ENCODE peak calls at places on chromosomes 6 and 20, in eight cellular contexts. One of them, this sample, is unnamed. For H3K36me3, the result is how much of the 10 kb centered on the place peaks cover.

GRCh38 chr6:112179631-112180030 is 74.7 kb downstream of the LAMA4 start:
- DNase-seq in cardiac muscle cell: no peak
- DNase-seq in SJSA1: peak
- DNase-seq in endothelial cell of umbilical vein: no peak
- DNase-seq in spleen: no peak
- DNase-seq in left lung: no peak
- DNase-seq in transverse colon: no peak
- DNase-seq in pancreas: no peak
- DNase-seq in this sample: no peak

GRCh38 chr6:126188271-126188909 is 151.5 kb upstream of the CENPW start:
- DNase-seq in cardiac muscle cell: no peak
- DNase-seq in SJSA1: no peak
- DNase-seq in endothelial cell of umbilical vein: peak
- DNase-seq in spleen: no peak
- DNase-seq in left lung: no peak
- DNase-seq in transverse colon: no peak
- DNase-seq in pancreas: no peak
- DNase-seq in this sample: no peak

GRCh38 chr6:57190140-57190539 is 18.0 kb downstream of the BAG2 start:
- DNase-seq in cardiac muscle cell: no peak
- DNase-seq in SJSA1: peak
- DNase-seq in endothelial cell of umbilical vein: peak
- DNase-seq in spleen: no peak
- DNase-seq in left lung: no peak
- DNase-seq in transverse colon: no peak
- DNase-seq in pancreas: no peak
- DNase-seq in this sample: no peak

GRCh38 chr6:4358414-4359107 is 223.2 kb upstream of the ECI2 start:
- DNase-seq in cardiac muscle cell: no peak
- DNase-seq in SJSA1: peak
- DNase-seq in endothelial cell of umbilical vein: peak
- DNase-seq in spleen: peak
- DNase-seq in left lung: peak
- DNase-seq in transverse colon: peak
- DNase-seq in pancreas: peak
- DNase-seq in this sample: peak

GRCh38 chr20:41643504-41643938 is 25.3 kb upstream of the CHD6 start:
- DNase-seq in cardiac muscle cell: peak
- DNase-seq in SJSA1: peak
- DNase-seq in endothelial cell of umbilical vein: no peak
- DNase-seq in spleen: no peak
- DNase-seq in left lung: no peak
- DNase-seq in transverse colon: peak
- DNase-seq in pancreas: no peak
- DNase-seq in this sample: peak

GRCh38 chr6:32069460-32069859 is 31.2 kb downstream of the CYP21A2 start:
- DNase-seq in cardiac muscle cell: no peak
- DNase-seq in SJSA1: no peak
- DNase-seq in endothelial cell of umbilical vein: no peak
- DNase-seq in spleen: no peak
- DNase-seq in left lung: peak
- DNase-seq in transverse colon: no peak
- DNase-seq in pancreas: no peak
- DNase-seq in this sample: no peak

GRCh38 chr20:237479-237878 is 10.4 kb downstream of the DEFB129 start:
- DNase-seq in cardiac muscle cell: no peak
- DNase-seq in SJSA1: no peak
- DNase-seq in endothelial cell of umbilical vein: no peak
- DNase-seq in spleen: no peak
- DNase-seq in left lung: no peak
- DNase-seq in transverse colon: peak
- DNase-seq in pancreas: no peak
- DNase-seq in this sample: no peak

GRCh38 chr6:117613920-117614535 is 11.7 kb upstream of the GOPC start:
- DNase-seq in cardiac muscle cell: no peak
- DNase-seq in SJSA1: peak
- DNase-seq in endothelial cell of umbilical vein: no peak
- DNase-seq in spleen: no peak
- DNase-seq in left lung: no peak
- DNase-seq in transverse colon: no peak
- DNase-seq in pancreas: no peak
- DNase-seq in this sample: peak

GRCh38 chr20:41205313-41205712 is 68.0 kb downstream of the PLCG1 start:
- DNase-seq in cardiac muscle cell: no peak
- DNase-seq in SJSA1: no peak
- DNase-seq in endothelial cell of umbilical vein: no peak
- DNase-seq in spleen: no peak
- DNase-seq in left lung: no peak
- DNase-seq in transverse colon: no peak
- DNase-seq in pancreas: no peak
- DNase-seq in this sample: no peak

DNA sequence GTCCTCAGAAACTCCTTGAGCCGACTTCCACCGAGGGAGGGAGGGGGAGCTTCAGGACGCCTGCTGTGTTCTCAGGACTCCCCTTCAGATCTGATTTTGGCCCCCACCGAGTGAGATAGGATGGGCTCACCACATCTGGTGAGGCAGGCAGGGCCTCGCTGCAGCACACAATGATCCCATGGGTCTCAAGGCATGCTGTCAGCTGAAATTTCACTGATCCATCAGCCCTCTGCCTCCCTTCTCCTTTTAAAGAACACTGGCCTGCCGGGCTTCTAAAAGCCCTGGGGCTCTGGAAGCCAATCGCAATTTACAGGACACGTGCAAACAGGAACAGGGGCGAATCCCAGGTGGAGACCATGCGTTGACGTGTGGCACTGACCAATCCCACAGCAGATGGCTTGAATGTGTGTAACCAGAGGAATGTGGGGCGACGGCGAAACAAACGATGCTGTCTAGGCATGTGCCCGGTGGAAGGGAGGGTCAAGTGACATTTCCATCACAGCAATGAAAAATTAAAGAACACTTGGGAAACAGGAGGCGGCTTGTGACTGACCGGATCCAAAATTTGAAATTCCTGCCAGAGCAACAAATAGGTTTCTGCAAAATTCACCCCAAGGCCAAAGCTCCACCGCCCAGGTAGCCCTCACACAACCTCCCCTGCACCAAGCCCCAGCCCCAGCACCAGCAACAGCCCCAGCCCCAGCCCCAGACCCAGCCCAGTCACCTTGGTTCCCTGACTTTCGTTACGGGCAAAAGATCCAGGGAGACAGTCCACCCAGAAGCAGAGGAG is 167.1 kb upstream of the ZNF337 start:
- DNase-seq in cardiac muscle cell: peak
- DNase-seq in SJSA1: no peak
- DNase-seq in endothelial cell of umbilical vein: peak
- DNase-seq in spleen: no peak
- DNase-seq in left lung: peak
- DNase-seq in transverse colon: no peak
- DNase-seq in pancreas: peak
- DNase-seq in this sample: no peak
- H3K4me3 ChIP-seq in cardiac muscle cell: peak
- H3K4me3 ChIP-seq in SJSA1: no peak
- H3K4me3 ChIP-seq in endothelial cell of umbilical vein: peak
- H3K4me3 ChIP-seq in spleen: peak
- H3K4me3 ChIP-seq in left lung: peak
- H3K4me3 ChIP-seq in transverse colon: no peak
- H3K4me3 ChIP-seq in pancreas: peak
- H3K4me3 ChIP-seq in this sample: peak

GRCh38 chr20:3307695-3308094 is 68.7 kb upstream of the SLC4A11 start:
- DNase-seq in cardiac muscle cell: no peak
- DNase-seq in SJSA1: no peak
- DNase-seq in endothelial cell of umbilical vein: no peak
- DNase-seq in spleen: no peak
- DNase-seq in left lung: no peak
- DNase-seq in transverse colon: no peak
- DNase-seq in pancreas: no peak
- DNase-seq in this sample: no peak
- H3K36me3 ChIP-seq in cardiac muscle cell: under half
- H3K36me3 ChIP-seq in SJSA1: half or more
- H3K36me3 ChIP-seq in endothelial cell of umbilical vein: under half
- H3K36me3 ChIP-seq in spleen: half or more
- H3K36me3 ChIP-seq in left lung: under half
- H3K36me3 ChIP-seq in transverse colon: under half
- H3K36me3 ChIP-seq in pancreas: under half
- H3K36me3 ChIP-seq in this sample: under half

DNA sequence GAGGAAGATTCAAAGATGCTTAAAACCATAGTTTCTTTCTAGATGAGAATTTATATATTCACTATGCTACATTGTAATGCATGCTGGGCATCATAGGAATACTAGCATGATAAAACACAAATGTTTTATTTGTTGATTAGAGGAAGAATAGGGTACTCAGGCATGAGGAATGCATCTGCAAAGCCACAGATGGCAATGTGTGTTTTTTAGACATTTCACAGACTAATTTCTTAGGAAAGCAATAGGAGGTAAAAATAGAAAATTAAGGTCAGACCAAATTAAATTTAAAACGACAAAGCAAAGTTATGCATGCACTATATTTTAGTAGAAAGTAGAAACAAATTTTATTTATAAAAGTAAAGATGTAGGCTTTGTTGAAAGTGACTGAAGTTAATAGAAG is 2.1 kb downstream of the TTK start:
- DNase-seq in cardiac muscle cell: no peak
- DNase-seq in SJSA1: no peak
- DNase-seq in endothelial cell of umbilical vein: no peak
- DNase-seq in spleen: no peak
- DNase-seq in left lung: no peak
- DNase-seq in transverse colon: no peak
- DNase-seq in pancreas: no peak
- DNase-seq in this sample: no peak
- H3K4me3 ChIP-seq in cardiac muscle cell: no peak
- H3K4me3 ChIP-seq in SJSA1: no peak
- H3K4me3 ChIP-seq in endothelial cell of umbilical vein: no peak
- H3K4me3 ChIP-seq in spleen: no peak
- H3K4me3 ChIP-seq in left lung: no peak
- H3K4me3 ChIP-seq in transverse colon: no peak
- H3K4me3 ChIP-seq in pancreas: no peak
- H3K4me3 ChIP-seq in this sample: no peak

DNA sequence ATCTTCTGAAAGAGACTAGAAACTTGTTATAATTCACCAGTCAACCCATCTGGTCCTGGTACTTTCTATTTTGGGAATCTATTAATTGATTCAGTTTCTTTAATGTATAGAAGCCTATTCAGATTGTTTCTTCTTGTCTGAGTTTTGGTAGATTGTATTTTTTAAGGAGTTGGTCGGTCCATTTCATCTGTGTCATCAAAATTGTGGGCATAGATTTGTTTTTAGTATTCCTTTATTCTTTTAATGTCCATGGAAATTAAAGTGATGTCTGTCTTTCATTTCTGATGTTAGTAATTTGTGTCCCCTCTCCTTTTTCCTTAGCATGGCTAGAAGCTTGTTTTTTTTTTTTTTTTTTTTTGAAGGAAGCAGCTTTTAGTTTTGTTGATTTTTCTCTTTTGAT is 15.2 kb downstream of the STXBP5 start:
- DNase-seq in cardiac muscle cell: no peak
- DNase-seq in SJSA1: no peak
- DNase-seq in endothelial cell of umbilical vein: no peak
- DNase-seq in spleen: no peak
- DNase-seq in left lung: no peak
- DNase-seq in transverse colon: no peak
- DNase-seq in pancreas: no peak
- DNase-seq in this sample: no peak
- H3K36me3 ChIP-seq in cardiac muscle cell: under half
- H3K36me3 ChIP-seq in SJSA1: under half
- H3K36me3 ChIP-seq in endothelial cell of umbilical vein: under half
- H3K36me3 ChIP-seq in spleen: under half
- H3K36me3 ChIP-seq in left lung: under half
- H3K36me3 ChIP-seq in transverse colon: under half
- H3K36me3 ChIP-seq in pancreas: under half
- H3K36me3 ChIP-seq in this sample: under half

DNA sequence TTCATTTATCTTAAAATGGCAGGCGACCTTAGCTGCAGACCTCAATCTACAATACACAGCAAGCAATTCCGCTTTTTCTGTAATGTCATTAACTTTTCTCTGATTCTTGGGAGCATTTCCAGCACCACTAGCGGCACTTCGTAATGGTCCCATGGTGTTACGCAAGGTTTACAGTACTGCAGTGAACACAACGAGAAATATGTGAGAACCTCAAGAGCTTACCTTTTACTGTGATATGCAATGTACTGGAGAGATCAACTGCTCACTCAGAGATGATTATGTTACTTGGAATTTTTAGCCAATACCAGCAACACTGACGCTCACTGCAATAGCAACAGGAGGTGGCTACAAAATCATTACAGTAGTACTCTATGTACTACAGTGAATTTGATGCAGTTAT is 2.8 kb upstream of the CEP43 start:
- DNase-seq in cardiac muscle cell: no peak
- DNase-seq in SJSA1: no peak
- DNase-seq in endothelial cell of umbilical vein: no peak
- DNase-seq in spleen: no peak
- DNase-seq in left lung: no peak
- DNase-seq in transverse colon: no peak
- DNase-seq in pancreas: no peak
- DNase-seq in this sample: no peak
- H3K4me3 ChIP-seq in cardiac muscle cell: no peak
- H3K4me3 ChIP-seq in SJSA1: no peak
- H3K4me3 ChIP-seq in endothelial cell of umbilical vein: no peak
- H3K4me3 ChIP-seq in spleen: no peak
- H3K4me3 ChIP-seq in left lung: no peak
- H3K4me3 ChIP-seq in transverse colon: no peak
- H3K4me3 ChIP-seq in pancreas: no peak
- H3K4me3 ChIP-seq in this sample: no peak

DNA sequence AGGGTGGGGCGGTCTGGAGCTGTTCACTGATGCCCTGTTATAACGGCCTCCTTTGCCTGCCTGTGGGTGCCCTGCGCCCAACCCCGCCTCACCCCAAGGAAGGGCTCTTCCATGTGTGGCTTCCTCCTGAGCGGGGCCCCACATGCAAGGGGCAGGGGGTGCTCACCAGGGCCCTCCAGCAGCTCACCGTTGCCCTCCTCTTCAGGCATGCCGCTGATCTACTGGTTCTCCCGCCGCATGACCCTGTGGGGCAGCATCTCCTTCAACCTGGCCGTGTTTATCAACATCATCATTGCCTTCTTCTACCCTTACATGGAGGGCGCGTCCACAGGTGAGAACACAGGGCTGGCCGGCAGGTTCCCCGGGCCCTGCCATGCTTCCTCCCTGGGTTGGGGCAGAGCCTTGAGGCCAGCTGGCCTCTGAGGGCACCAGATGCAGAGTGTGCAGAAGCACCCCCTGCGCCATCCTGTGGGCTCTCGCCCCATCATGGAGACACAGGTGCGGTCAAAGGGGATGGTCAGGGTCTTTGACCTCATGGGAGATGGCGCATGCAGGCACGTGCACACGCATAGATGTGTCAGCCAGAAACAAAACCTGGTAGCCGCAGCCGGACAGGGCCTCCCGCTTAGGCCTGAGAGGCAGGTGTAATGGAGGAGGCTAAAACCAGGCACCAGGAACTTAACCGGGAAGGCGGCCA is 22.9 kb downstream of the UQCC2 start:
- DNase-seq in cardiac muscle cell: no peak
- DNase-seq in SJSA1: no peak
- DNase-seq in endothelial cell of umbilical vein: no peak
- DNase-seq in spleen: no peak
- DNase-seq in left lung: no peak
- DNase-seq in transverse colon: no peak
- DNase-seq in pancreas: no peak
- DNase-seq in this sample: no peak
- H3K36me3 ChIP-seq in cardiac muscle cell: under half
- H3K36me3 ChIP-seq in SJSA1: half or more
- H3K36me3 ChIP-seq in endothelial cell of umbilical vein: half or more
- H3K36me3 ChIP-seq in spleen: half or more
- H3K36me3 ChIP-seq in left lung: under half
- H3K36me3 ChIP-seq in transverse colon: under half
- H3K36me3 ChIP-seq in pancreas: under half
- H3K36me3 ChIP-seq in this sample: under half

GRCh38 chr6:168083142-168083885 is 4.3 kb upstream of the FRMD1 start:
- DNase-seq in cardiac muscle cell: no peak
- DNase-seq in SJSA1: no peak
- DNase-seq in endothelial cell of umbilical vein: no peak
- DNase-seq in spleen: no peak
- DNase-seq in left lung: peak
- DNase-seq in transverse colon: peak
- DNase-seq in pancreas: no peak
- DNase-seq in this sample: no peak
- H3K4me3 ChIP-seq in cardiac muscle cell: no peak
- H3K4me3 ChIP-seq in SJSA1: no peak
- H3K4me3 ChIP-seq in endothelial cell of umbilical vein: no peak
- H3K4me3 ChIP-seq in spleen: no peak
- H3K4me3 ChIP-seq in left lung: no peak
- H3K4me3 ChIP-seq in transverse colon: no peak
- H3K4me3 ChIP-seq in pancreas: no peak
- H3K4me3 ChIP-seq in this sample: no peak